ENCODE peak calls at places on chromosomes 13 and 19, in five cellular contexts. One of them, this sample, is unnamed. For H3K4me1, the result is how much of the 10 kb centered on the place peaks cover.

GRCh38 chr19:5141278-5141925 is 172.5 kb downstream of the KDM4B start:
- DNase-seq in mesendoderm: no peak
- DNase-seq in PC-9: no peak
- DNase-seq in right cardiac atrium: peak
- DNase-seq in iPS DF 6.9: no peak
- DNase-seq in this sample: no peak

GRCh38 chr13:20198781-20199180 is 6.0 kb upstream of the GJB2 start:
- DNase-seq in mesendoderm: no peak
- DNase-seq in PC-9: no peak
- DNase-seq in right cardiac atrium: no peak
- DNase-seq in iPS DF 6.9: no peak
- DNase-seq in this sample: no peak

GRCh38 chr19:28493881-28494280 is 719.1 kb downstream of the UQCRFS1 start:
- DNase-seq in mesendoderm: peak
- DNase-seq in PC-9: no peak
- DNase-seq in right cardiac atrium: no peak
- DNase-seq in iPS DF 6.9: no peak
- DNase-seq in this sample: no peak

GRCh38 chr13:33279898-33280549 is 5.5 kb downstream of the STARD13 start:
- DNase-seq in mesendoderm: peak
- DNase-seq in PC-9: peak
- DNase-seq in right cardiac atrium: no peak
- DNase-seq in iPS DF 6.9: no peak
- DNase-seq in this sample: no peak

GRCh38 chr19:19835560-19836038 is 14.0 kb upstream of the ZNF506 start:
- DNase-seq in mesendoderm: no peak
- DNase-seq in PC-9: no peak
- DNase-seq in right cardiac atrium: no peak
- DNase-seq in iPS DF 6.9: no peak
- DNase-seq in this sample: no peak

GRCh38 chr13:70339738-70340137 is 231.5 kb upstream of the KLHL1 start:
- DNase-seq in mesendoderm: peak
- DNase-seq in PC-9: no peak
- DNase-seq in right cardiac atrium: no peak
- DNase-seq in iPS DF 6.9: peak
- DNase-seq in this sample: no peak

GRCh38 chr19:4568884-4569283 is 9.4 kb upstream of the SEMA6B start:
- DNase-seq in mesendoderm: no peak
- DNase-seq in PC-9: no peak
- DNase-seq in right cardiac atrium: no peak
- DNase-seq in iPS DF 6.9: no peak
- DNase-seq in this sample: no peak

GRCh38 chr13:29458419-29458818 is 137.1 kb downstream of the SLC7A1 start:
- DNase-seq in mesendoderm: no peak
- DNase-seq in PC-9: no peak
- DNase-seq in right cardiac atrium: no peak
- DNase-seq in iPS DF 6.9: no peak
- DNase-seq in this sample: no peak

GRCh38 chr13:27639186-27639585 is 17.5 kb downstream of the POLR1D start:
- DNase-seq in mesendoderm: no peak
- DNase-seq in PC-9: no peak
- DNase-seq in right cardiac atrium: no peak
- DNase-seq in iPS DF 6.9: no peak
- DNase-seq in this sample: no peak
- H3K4me1 ChIP-seq in mesendoderm: under half
- H3K4me1 ChIP-seq in PC-9: under half
- H3K4me1 ChIP-seq in right cardiac atrium: under half
- H3K4me1 ChIP-seq in iPS DF 6.9: under half
- H3K4me1 ChIP-seq in this sample: under half

GRCh38 chr13:52378312-52378711 is 27.7 kb downstream of the THSD1 start:
- DNase-seq in mesendoderm: no peak
- DNase-seq in PC-9: no peak
- DNase-seq in right cardiac atrium: no peak
- DNase-seq in iPS DF 6.9: no peak
- DNase-seq in this sample: no peak

GRCh38 chr13:52374389-52374788 is 31.6 kb downstream of the THSD1 start:
- DNase-seq in mesendoderm: no peak
- DNase-seq in PC-9: no peak
- DNase-seq in right cardiac atrium: no peak
- DNase-seq in iPS DF 6.9: no peak
- DNase-seq in this sample: no peak

GRCh38 chr13:52377898-52378297 is 28.1 kb downstream of the THSD1 start:
- DNase-seq in mesendoderm: no peak
- DNase-seq in PC-9: no peak
- DNase-seq in right cardiac atrium: no peak
- DNase-seq in iPS DF 6.9: no peak
- DNase-seq in this sample: no peak

GRCh38 chr13:52371736-52372247 is 34.2 kb downstream of the THSD1 start:
- DNase-seq in mesendoderm: peak
- DNase-seq in PC-9: peak
- DNase-seq in right cardiac atrium: no peak
- DNase-seq in iPS DF 6.9: no peak
- DNase-seq in this sample: no peak

DNA sequence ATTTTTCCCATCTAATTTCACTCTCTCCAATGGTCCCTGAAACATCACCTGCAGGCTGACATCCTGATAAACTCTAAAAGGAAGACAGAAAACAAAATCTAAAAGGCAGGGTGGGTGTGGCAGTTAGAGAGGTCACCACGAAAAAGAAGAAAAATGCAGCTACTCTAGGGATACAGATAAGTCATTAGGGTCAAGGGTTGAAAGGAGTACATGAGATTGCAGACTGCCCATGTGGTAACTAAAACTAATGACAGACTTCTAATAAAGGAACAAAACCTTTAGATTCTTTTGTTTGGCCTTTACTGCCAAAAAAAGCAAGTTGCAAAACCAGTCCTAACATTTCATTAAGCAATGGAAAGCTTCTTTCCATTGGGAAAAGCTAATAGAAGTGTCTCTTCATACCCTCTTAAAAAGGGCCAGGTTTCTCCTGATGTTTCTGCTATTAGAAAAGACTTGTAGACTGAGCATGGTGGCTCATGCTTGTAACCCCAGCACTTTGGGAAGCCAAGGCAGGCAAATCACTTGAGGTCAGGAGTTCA is 31.0 kb downstream of the THSD1 start:
- DNase-seq in mesendoderm: no peak
- DNase-seq in PC-9: no peak
- DNase-seq in right cardiac atrium: no peak
- DNase-seq in iPS DF 6.9: no peak
- DNase-seq in this sample: no peak
- H3K4me1 ChIP-seq in mesendoderm: under half
- H3K4me1 ChIP-seq in PC-9: under half
- H3K4me1 ChIP-seq in right cardiac atrium: under half
- H3K4me1 ChIP-seq in iPS DF 6.9: under half
- H3K4me1 ChIP-seq in this sample: under half

DNA sequence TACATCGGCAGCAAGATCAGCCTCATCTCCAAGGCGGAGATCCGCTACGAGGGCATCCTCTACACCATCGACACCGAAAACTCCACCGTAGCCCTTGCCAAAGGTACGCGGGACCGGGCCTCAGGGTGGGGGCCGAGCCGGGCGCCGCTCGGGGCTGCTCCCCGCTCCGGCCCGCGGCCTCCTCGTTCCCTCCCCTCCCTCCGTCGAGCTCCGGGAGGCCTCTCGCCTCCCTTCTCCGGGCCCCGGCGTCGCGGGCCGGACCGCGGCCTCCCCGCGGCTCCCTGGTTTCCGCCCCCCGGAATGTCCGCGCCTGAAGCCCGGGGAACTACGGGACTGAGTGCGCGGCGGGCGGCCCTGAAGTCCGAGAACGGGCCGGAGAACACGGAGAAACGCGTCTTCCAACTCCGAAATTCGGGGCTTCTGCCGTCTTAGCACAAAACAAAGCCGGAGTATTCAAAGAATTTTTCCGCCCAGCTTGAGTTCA is 399 bp downstream of the LSM14A start:
- DNase-seq in mesendoderm: no peak
- DNase-seq in PC-9: no peak
- DNase-seq in right cardiac atrium: no peak
- DNase-seq in iPS DF 6.9: no peak
- DNase-seq in this sample: peak
- H3K4me1 ChIP-seq in mesendoderm: under half
- H3K4me1 ChIP-seq in PC-9: half or more
- H3K4me1 ChIP-seq in right cardiac atrium: under half
- H3K4me1 ChIP-seq in iPS DF 6.9: under half
- H3K4me1 ChIP-seq in this sample: under half

DNA sequence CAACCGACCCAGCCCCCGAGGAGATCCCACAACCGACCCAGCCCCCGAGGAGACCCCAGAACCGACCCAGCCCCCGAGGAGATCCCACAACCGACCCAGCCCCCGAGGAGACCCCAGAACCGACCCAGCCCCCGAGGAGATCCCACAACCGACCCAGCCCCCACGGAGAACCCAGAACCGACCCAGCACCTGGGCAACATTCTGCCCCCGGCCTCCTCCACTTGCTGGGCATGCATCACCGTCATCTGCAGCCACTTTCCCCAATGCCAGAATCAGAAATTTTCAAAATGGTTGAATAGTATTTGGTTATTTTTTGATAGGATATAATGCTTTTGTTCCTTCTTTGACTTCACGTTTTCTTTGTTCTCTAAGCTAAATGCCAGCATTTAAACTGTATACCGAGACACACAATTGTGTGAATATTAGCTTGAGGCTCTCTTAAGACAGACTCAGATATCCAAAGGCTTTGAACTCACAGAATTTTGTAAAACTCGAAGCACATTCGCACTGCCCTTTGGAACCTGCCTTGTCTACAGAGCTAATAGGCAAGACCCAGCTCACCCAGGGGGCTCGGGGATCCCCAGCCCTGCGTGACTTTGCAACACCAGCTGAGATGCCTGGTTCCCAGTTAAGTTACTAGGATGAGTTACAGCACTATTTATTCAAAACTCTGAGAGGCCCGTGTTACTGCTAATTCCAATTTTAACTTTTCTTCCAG is 15.5 kb upstream of the RASA3 start:
- DNase-seq in mesendoderm: no peak
- DNase-seq in PC-9: no peak
- DNase-seq in right cardiac atrium: no peak
- DNase-seq in iPS DF 6.9: no peak
- DNase-seq in this sample: no peak
- H3K4me1 ChIP-seq in mesendoderm: under half
- H3K4me1 ChIP-seq in PC-9: under half
- H3K4me1 ChIP-seq in right cardiac atrium: under half
- H3K4me1 ChIP-seq in iPS DF 6.9: under half
- H3K4me1 ChIP-seq in this sample: under half

GRCh38 chr19:58386576-58387337 is at the start of gene RPS5:
- DNase-seq in mesendoderm: peak
- DNase-seq in PC-9: peak
- DNase-seq in right cardiac atrium: peak
- DNase-seq in iPS DF 6.9: no peak
- DNase-seq in this sample: peak
- H3K4me1 ChIP-seq in mesendoderm: under half
- H3K4me1 ChIP-seq in PC-9: under half
- H3K4me1 ChIP-seq in right cardiac atrium: under half
- H3K4me1 ChIP-seq in iPS DF 6.9: under half
- H3K4me1 ChIP-seq in this sample: under half